ENCODE peak calls at places on chromosomes 5 and 9, in four cellular contexts. One of them, this sample, is unnamed.

GRCh38 chr9:130670644-130671043 is 6.2 kb downstream of the PRDM12 start:
- DNase-seq in activated CD8-positive, alpha-beta T cell treated with anti-CD3 and anti-CD28 coated beads for 36 hours: no peak
- DNase-seq in EL: no peak
- DNase-seq in OCI-M1: no peak
- DNase-seq in this sample: no peak

GRCh38 chr9:105046907-105047651 is 119.1 kb upstream of the ABCA1 start:
- DNase-seq in activated CD8-positive, alpha-beta T cell treated with anti-CD3 and anti-CD28 coated beads for 36 hours: no peak
- DNase-seq in EL: no peak
- DNase-seq in OCI-M1: no peak
- DNase-seq in this sample: no peak

GRCh38 chr9:85332487-85332886 is 409.3 kb downstream of the AGTPBP1 start:
- DNase-seq in activated CD8-positive, alpha-beta T cell treated with anti-CD3 and anti-CD28 coated beads for 36 hours: no peak
- DNase-seq in EL: no peak
- DNase-seq in OCI-M1: no peak
- DNase-seq in this sample: peak

GRCh38 chr9:125241000-125241862 is at the start of gene HSPA5:
- DNase-seq in activated CD8-positive, alpha-beta T cell treated with anti-CD3 and anti-CD28 coated beads for 36 hours: peak
- DNase-seq in EL: peak
- DNase-seq in OCI-M1: peak
- DNase-seq in this sample: peak

GRCh38 chr5:78271766-78272165 is 22.7 kb downstream of the AP3B1 start:
- DNase-seq in activated CD8-positive, alpha-beta T cell treated with anti-CD3 and anti-CD28 coated beads for 36 hours: no peak
- DNase-seq in EL: no peak
- DNase-seq in OCI-M1: no peak
- DNase-seq in this sample: no peak

GRCh38 chr9:118575341-118576070 is 793.7 kb downstream of the BRINP1 start:
- DNase-seq in activated CD8-positive, alpha-beta T cell treated with anti-CD3 and anti-CD28 coated beads for 36 hours: no peak
- DNase-seq in EL: peak
- DNase-seq in OCI-M1: no peak
- DNase-seq in this sample: no peak

GRCh38 chr5:73321757-73322452 is 126.7 kb downstream of the FOXD1 start:
- DNase-seq in activated CD8-positive, alpha-beta T cell treated with anti-CD3 and anti-CD28 coated beads for 36 hours: no peak
- DNase-seq in EL: peak
- DNase-seq in OCI-M1: no peak
- DNase-seq in this sample: no peak

GRCh38 chr9:137028281-137029057 is 432 bp upstream of the ABCA2 start:
- DNase-seq in activated CD8-positive, alpha-beta T cell treated with anti-CD3 and anti-CD28 coated beads for 36 hours: peak
- DNase-seq in EL: peak
- DNase-seq in OCI-M1: peak
- DNase-seq in this sample: peak

GRCh38 chr5:126002222-126002897 is 420.8 kb upstream of the GRAMD2B start:
- DNase-seq in activated CD8-positive, alpha-beta T cell treated with anti-CD3 and anti-CD28 coated beads for 36 hours: no peak
- DNase-seq in EL: peak
- DNase-seq in OCI-M1: no peak
- DNase-seq in this sample: no peak

GRCh38 chr5:172106511-172107356 is 81.3 kb downstream of the STK10 start:
- DNase-seq in activated CD8-positive, alpha-beta T cell treated with anti-CD3 and anti-CD28 coated beads for 36 hours: peak
- DNase-seq in EL: peak
- DNase-seq in OCI-M1: peak
- DNase-seq in this sample: peak